ENCODE peak calls at places on chromosomes 3 and 15, in ten cellular contexts. U, Q, F, G, S, N, X, E, B and A are unnamed samples.

GRCh38 chr3:46127503-46127902 is 80.6 kb downstream of the CCR1 start:
- DNase-seq in U (peak; percentile 87), Q (no peak), F (no peak), G (peak; percentile 88), S (no peak), N (no peak), X (no peak), E (no peak), B (no peak), A (no peak)

GRCh38 chr15:96037584-96037983 is 292.9 kb upstream of the NR2F2 start:
- DNase-seq in U (peak; percentile 68), Q (no peak), F (no peak), G (no peak), S (no peak), N (no peak), X (no peak), E (no peak), B (no peak), A (no peak)

GRCh38 chr15:70487380-70487725 is 276.0 kb downstream of the UACA start:
- DNase-seq in U (no peak), Q (no peak), F (no peak), G (no peak), S (no peak), N (no peak), X (no peak), E (no peak), B (no peak), A (no peak)

GRCh38 chr3:108511055-108511454 is 659 bp upstream of the MYH15 start:
- DNase-seq in U (no peak), Q (no peak), F (no peak), G (no peak), S (no peak), N (no peak), X (no peak), E (no peak), B (no peak), A (no peak)

GRCh38 chr15:74418575-74419338 is 15.0 kb downstream of the SEMA7A start:
- DNase-seq in U (no peak), Q (no peak), F (no peak), G (no peak), S (no peak), N (no peak), X (no peak), E (no peak), B (no peak), A (no peak)

GRCh38 chr3:15861163-15861562 is 63.4 kb upstream of the ANKRD28 start:
- DNase-seq in U (no peak), Q (no peak), F (no peak), G (no peak), S (no peak), N (no peak), X (no peak), E (no peak), B (no peak), A (no peak)

GRCh38 chr3:150020527-150020926 is 49.8 kb upstream of the PFN2 start:
- DNase-seq in U (peak; percentile 76), Q (no peak), F (no peak), G (no peak), S (no peak), N (no peak), X (no peak), E (no peak), B (no peak), A (no peak)

GRCh38 chr3:114687157-114687556 is 393.3 kb downstream of the TIGIT start:
- DNase-seq in U (no peak), Q (no peak), F (no peak), G (no peak), S (no peak), N (no peak), X (no peak), E (no peak), B (no peak), A (no peak)

GRCh38 chr3:16205156-16205870 is 30.8 kb downstream of the GALNT15 start:
- DNase-seq in U (peak; percentile 56), Q (no peak), F (no peak), G (no peak), S (no peak), N (no peak), X (no peak), E (no peak), B (no peak), A (no peak)

GRCh38 chr3:146491303-146491702 is 21.9 kb upstream of the PLSCR2 start:
- DNase-seq in U (peak; percentile 71), Q (no peak), F (no peak), G (peak; percentile 37), S (no peak), N (no peak), X (no peak), E (no peak), B (no peak), A (no peak)

DNA sequence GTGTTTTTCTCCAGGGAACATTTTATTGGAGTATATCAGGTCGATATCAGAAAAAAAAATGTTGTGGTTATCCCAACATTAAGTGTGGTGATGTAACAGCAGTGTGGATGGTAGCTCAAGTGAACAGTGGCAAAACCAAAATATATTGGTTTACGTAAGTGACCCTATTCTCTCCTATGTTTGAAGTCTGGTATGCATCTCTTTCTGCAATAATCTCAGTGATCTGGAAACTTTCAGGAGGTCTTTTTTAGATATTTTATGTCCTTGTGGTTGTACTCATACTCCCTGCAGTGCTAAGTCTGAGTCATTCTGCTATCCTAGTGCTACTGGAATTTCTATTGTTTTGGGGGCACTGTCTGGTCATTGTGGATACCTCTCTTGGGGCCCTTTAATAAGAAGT is 137.9 kb downstream of the SNRPN start:
- DNase-seq in U (peak; percentile 4), Q (no peak), F (no peak), G (no peak), S (no peak), N (no peak), X (no peak), E (no peak), B (no peak), A (no peak)
- H3K9me3 ChIP-seq in U (peaks cover 46% of the 10 kb centered on the region), Q (peaks cover 100% of the 10 kb centered on the region), F (peaks cover 37% of the 10 kb centered on the region), G (no peaks in the 10 kb centered on the region), S (peaks cover 64% of the 10 kb centered on the region), N (peaks cover 28% of the 10 kb centered on the region), X (peaks cover 49% of the 10 kb centered on the region), E (peaks cover 5% of the 10 kb centered on the region), B (no peaks in the 10 kb centered on the region), A (no peaks in the 10 kb centered on the region)

GRCh38 chr3:37862219-37862711 is 585 bp downstream of the CTDSPL start:
- DNase-seq in U (peak; percentile 48), Q (peak; percentile 73), F (no peak), G (no peak), S (no peak), N (peak; percentile 27), X (peak; percentile 51), E (peak; percentile 55), B (peak; percentile 56), A (peak; percentile 49)

GRCh38 chr3:37863949-37864822 is 2.5 kb downstream of the CTDSPL start:
- DNase-seq in U (no peak), Q (no peak), F (no peak), G (peak; percentile 49), S (no peak), N (no peak), X (no peak), E (no peak), B (no peak), A (no peak)

GRCh38 chr3:37862712-37863551 is 1.3 kb downstream of the CTDSPL start:
- DNase-seq in U (peak; percentile 75), Q (no peak), F (no peak), G (no peak), S (no peak), N (no peak), X (no peak), E (peak; percentile 64), B (peak; percentile 65), A (no peak)

GRCh38 chr3:37864904-37865303 is 3.2 kb downstream of the CTDSPL start:
- DNase-seq in U (no peak), Q (no peak), F (no peak), G (no peak), S (no peak), N (no peak), X (no peak), E (no peak), B (no peak), A (no peak)

GRCh38 chr3:37863552-37863865 is 1.8 kb downstream of the CTDSPL start:
- DNase-seq in U (no peak), Q (no peak), F (no peak), G (no peak), S (no peak), N (no peak), X (no peak), E (no peak), B (no peak), A (no peak)
- H3K4me3 ChIP-seq in U (peak overlapping the region; percentile 78), Q (peak overlapping the region; percentile 78), F (no peak overlapping the region), G (peak overlapping the region; percentile 87), S (no peak overlapping the region), N (no peak overlapping the region), X (peak overlapping the region; percentile 78), E (peak overlapping the region; percentile 89), B (peak overlapping the region; percentile 72), A (peak overlapping the region; percentile 48)

GRCh38 chr3:165749241-165749640 is 88.0 kb downstream of the BCHE start:
- DNase-seq in U (no peak), Q (no peak), F (no peak), G (no peak), S (no peak), N (no peak), X (no peak), E (no peak), B (no peak), A (no peak)

GRCh38 chr3:165749817-165750216 is 87.4 kb downstream of the BCHE start:
- DNase-seq in U (no peak), Q (no peak), F (no peak), G (no peak), S (no peak), N (no peak), X (no peak), E (no peak), B (no peak), A (no peak)

GRCh38 chr3:165753560-165753959 is 83.7 kb downstream of the BCHE start:
- DNase-seq in U (no peak), Q (no peak), F (no peak), G (peak; percentile 52), S (no peak), N (no peak), X (no peak), E (no peak), B (no peak), A (no peak)

GRCh38 chr3:165754219-165755007 is 82.8 kb downstream of the BCHE start:
- DNase-seq in U (no peak), Q (no peak), F (no peak), G (no peak), S (no peak), N (no peak), X (no peak), E (no peak), B (no peak), A (no peak)

DNA sequence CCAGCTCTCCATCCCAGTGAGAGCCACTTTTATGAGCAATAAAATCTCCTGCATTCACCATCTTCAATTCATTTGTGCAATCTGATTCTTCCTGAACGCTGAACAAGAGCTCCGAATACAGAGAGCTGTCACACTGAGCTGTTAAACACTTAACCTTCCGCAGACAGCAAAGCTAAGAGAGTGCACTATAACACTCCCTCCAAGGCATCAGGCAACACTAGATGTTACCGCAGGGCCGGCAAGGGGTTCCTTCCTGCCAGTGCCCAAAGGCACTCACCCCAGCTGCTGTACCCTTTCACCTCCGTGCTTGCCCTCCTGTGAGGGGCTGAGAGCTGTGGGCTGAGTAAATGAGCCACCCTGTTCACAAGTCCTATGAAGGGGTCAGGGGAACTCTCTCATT is 85.6 kb downstream of the BCHE start:
- DNase-seq in U (no peak), Q (no peak), F (no peak), G (no peak), S (no peak), N (no peak), X (no peak), E (no peak), B (no peak), A (no peak)
- H3K27ac ChIP-seq in U (no peak overlapping the region), Q (no peak overlapping the region), F (no peak overlapping the region), G (no peak overlapping the region), S (no peak overlapping the region), N (no peak overlapping the region), X (no peak overlapping the region), E (no peak overlapping the region), B (no peak overlapping the region), A (no peak overlapping the region)

GRCh38 chr15:20272422-20273184 is 269.0 kb downstream of the GOLGA6L6 start:
- DNase-seq in U (no peak), Q (no peak), F (no peak), G (no peak), S (no peak), N (no peak), X (no peak), E (no peak), B (no peak), A (no peak)
- H3K9me3 ChIP-seq in U (peaks cover 51% of the 10 kb centered on the region), Q (no peaks in the 10 kb centered on the region), F (no peaks in the 10 kb centered on the region), G (no peaks in the 10 kb centered on the region), S (peaks cover 6% of the 10 kb centered on the region), N (no peaks in the 10 kb centered on the region), X (peaks cover 7% of the 10 kb centered on the region), E (no peaks in the 10 kb centered on the region), B (no peaks in the 10 kb centered on the region), A (no peaks in the 10 kb centered on the region)